ENCODE peak calls at places on chromosomes 11 and 22, in five cellular contexts. H is H1, Y is Peyer's patch, J is A549, C is endothelial cell of umbilical vein. N is an unnamed sample.

GRCh38 chr11:102260241-102260640 is 57.0 kb upstream of the BIRC3 start:
- DNase-seq in H (no peak), Y (no peak), J (no peak), C (no peak), N (no peak)

GRCh38 chr22:35102663-35103062 is 36.7 kb downstream of the ISX start:
- DNase-seq in H (peak; percentile 53), Y (no peak), J (peak; percentile 5), C (no peak), N (no peak)

GRCh38 chr11:101458161-101458560 is 125.6 kb downstream of the TRPC6 start:
- DNase-seq in H (no peak), Y (no peak), J (no peak), C (no peak), N (no peak)

GRCh38 chr22:22086501-22087158 is 104.0 kb upstream of the TOP3B start:
- DNase-seq in H (no peak), Y (no peak), J (no peak), C (no peak), N (no peak)

GRCh38 chr11:66333896-66334604 is 2.2 kb downstream of the RIN1 start:
- DNase-seq in H (no peak), Y (no peak), J (no peak), C (no peak), N (no peak)

GRCh38 chr22:19782533-19782932 is 22.0 kb downstream of the TBX1 start:
- DNase-seq in H (no peak), Y (no peak), J (no peak), C (no peak), N (no peak)

GRCh38 chr11:44568706-44569473 is 3.4 kb downstream of the CD82 start:
- DNase-seq in H (no peak), Y (peak; percentile 84), J (peak; percentile 75), C (peak; percentile 94), N (peak; percentile 67)

GRCh38 chr22:17077255-17077654 is 7.5 kb upstream of the IL17RA start:
- DNase-seq in H (no peak), Y (no peak), J (no peak), C (no peak), N (no peak)

GRCh38 chr11:12175694-12176241 is 65.4 kb downstream of the MICAL2 start:
- DNase-seq in H (no peak), Y (no peak), J (peak; percentile 66), C (peak; percentile 58), N (peak; percentile 26)

GRCh38 chr11:623999-624704 is 603 bp downstream of the CDHR5 start:
- DNase-seq in H (no peak), Y (no peak), J (peak; percentile 47), C (no peak), N (peak; percentile 37)

GRCh38 chr11:110433393-110434333 is 3.9 kb downstream of the FDX1 start:
- DNase-seq in H (no peak), Y (no peak), J (no peak), C (peak; percentile 47), N (peak; percentile 48)

GRCh38 chr22:49863936-49864335 is 10.3 kb downstream of the ZBED4 start:
- DNase-seq in H (no peak), Y (no peak), J (no peak), C (no peak), N (no peak)

GRCh38 chr22:44338906-44339305 is 26.2 kb upstream of the SHISAL1 start:
- DNase-seq in H (no peak), Y (no peak), J (no peak), C (no peak), N (no peak)

GRCh38 chr11:2580061-2580421 is 119.8 kb downstream of the KCNQ1OT1 start:
- DNase-seq in H (no peak), Y (peak; percentile 14), J (no peak), C (no peak), N (no peak)

GRCh38 chr11:111081021-111081511 is 164.5 kb upstream of the POU2AF2 start:
- DNase-seq in H (no peak), Y (no peak), J (no peak), C (no peak), N (no peak)

GRCh38 chr22:45604239-45604711 is 67.4 kb upstream of the ATXN10 start:
- DNase-seq in H (no peak), Y (no peak), J (peak; percentile 85), C (no peak), N (no peak)

GRCh38 chr11:73157141-73158010 is 15.3 kb upstream of the FCHSD2 start:
- DNase-seq in H (no peak), Y (peak; percentile 62), J (no peak), C (no peak), N (no peak)

GRCh38 chr22:49156662-49157285 is 670.9 kb downstream of the BRD1 start:
- DNase-seq in H (no peak), Y (no peak), J (no peak), C (no peak), N (no peak)

GRCh38 chr11:126225266-126225665 is 13.7 kb downstream of the FAM118B start:
- DNase-seq in H (no peak), Y (no peak), J (no peak), C (no peak), N (no peak)

GRCh38 chr11:2929511-2929879 is 275 bp upstream of the PHLDA2 start:
- DNase-seq in H (no peak), Y (no peak), J (peak; percentile 89), C (peak; percentile 68), N (peak; percentile 45)

GRCh38 chr11:98545544-98546175 is 475.1 kb upstream of the CNTN5 start:
- DNase-seq in H (no peak), Y (no peak), J (no peak), C (no peak), N (no peak)

GRCh38 chr22:30650508-30651116 is 15.0 kb downstream of the SLC35E4 start:
- DNase-seq in H (no peak), Y (no peak), J (no peak), C (peak; percentile 56), N (peak; percentile 14)

GRCh38 chr11:25992254-25992653 is 339.7 kb upstream of the ANO3 start:
- DNase-seq in H (no peak), Y (no peak), J (no peak), C (no peak), N (no peak)

GRCh38 chr11:94549166-94549565 is 5.4 kb downstream of the FUT4 start:
- DNase-seq in H (no peak), Y (no peak), J (no peak), C (no peak), N (no peak)

GRCh38 chr11:94545641-94546470 is 2.1 kb downstream of the FUT4 start:
- DNase-seq in H (no peak), Y (no peak), J (no peak), C (no peak), N (no peak)

GRCh38 chr11:94544582-94544831 is 786 bp downstream of the FUT4 start:
- DNase-seq in H (no peak), Y (no peak), J (no peak), C (no peak), N (no peak)

GRCh38 chr11:94544832-94545640 is 1.3 kb downstream of the FUT4 start:
- DNase-seq in H (peak; percentile 75), Y (no peak), J (no peak), C (no peak), N (no peak)

DNA sequence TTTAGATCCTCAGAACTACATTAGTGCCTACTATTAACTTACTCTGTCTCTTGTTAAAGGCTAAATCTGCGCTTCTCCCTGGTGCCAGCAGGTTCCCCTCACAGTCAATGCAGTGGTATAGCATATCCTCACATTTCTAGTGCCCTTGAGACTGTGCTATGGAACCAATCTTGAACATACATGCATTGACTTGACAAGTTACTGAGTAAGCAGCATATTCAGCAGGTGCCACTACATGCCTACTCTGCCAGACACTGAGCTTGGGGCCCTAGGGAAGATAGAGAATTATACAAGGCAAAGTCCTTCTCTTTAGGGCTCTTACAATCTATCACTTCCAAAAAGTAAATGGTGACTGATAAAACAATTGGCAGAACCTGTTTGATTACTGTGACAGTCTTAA is 3.2 kb downstream of the FUT4 start:
- DNase-seq in H (no peak), Y (no peak), J (no peak), C (no peak), N (no peak)
- TF ChIP-seq POLR2A in H (no peak), Y (peak; percentile 84), J (no peak), C (no peak), N (no peak)

GRCh38 chr11:61345954-61346814 is 13.2 kb downstream of the TKFC start:
- DNase-seq in H (no peak), Y (no peak), J (no peak), C (no peak), N (peak; percentile 58)

GRCh38 chr11:61347916-61348461 is 13.7 kb downstream of the CYB561A3 start:
- DNase-seq in H (no peak), Y (no peak), J (no peak), C (peak; percentile 92), N (peak; percentile 25)

GRCh38 chr11:61342207-61342803 is 9.3 kb downstream of the TKFC start:
- DNase-seq in H (no peak), Y (no peak), J (no peak), C (no peak), N (no peak)

GRCh38 chr11:61343792-61344745 is 11.0 kb downstream of the TKFC start:
- DNase-seq in H (no peak), Y (no peak), J (no peak), C (no peak), N (peak; percentile 26)

GRCh38 chr11:61345170-61345610 is 12.2 kb downstream of the TKFC start:
- DNase-seq in H (no peak), Y (no peak), J (no peak), C (no peak), N (no peak)
- TF ChIP-seq POLR2A in H (no peak), Y (no peak), J (no peak), C (no peak), N (no peak)

DNA sequence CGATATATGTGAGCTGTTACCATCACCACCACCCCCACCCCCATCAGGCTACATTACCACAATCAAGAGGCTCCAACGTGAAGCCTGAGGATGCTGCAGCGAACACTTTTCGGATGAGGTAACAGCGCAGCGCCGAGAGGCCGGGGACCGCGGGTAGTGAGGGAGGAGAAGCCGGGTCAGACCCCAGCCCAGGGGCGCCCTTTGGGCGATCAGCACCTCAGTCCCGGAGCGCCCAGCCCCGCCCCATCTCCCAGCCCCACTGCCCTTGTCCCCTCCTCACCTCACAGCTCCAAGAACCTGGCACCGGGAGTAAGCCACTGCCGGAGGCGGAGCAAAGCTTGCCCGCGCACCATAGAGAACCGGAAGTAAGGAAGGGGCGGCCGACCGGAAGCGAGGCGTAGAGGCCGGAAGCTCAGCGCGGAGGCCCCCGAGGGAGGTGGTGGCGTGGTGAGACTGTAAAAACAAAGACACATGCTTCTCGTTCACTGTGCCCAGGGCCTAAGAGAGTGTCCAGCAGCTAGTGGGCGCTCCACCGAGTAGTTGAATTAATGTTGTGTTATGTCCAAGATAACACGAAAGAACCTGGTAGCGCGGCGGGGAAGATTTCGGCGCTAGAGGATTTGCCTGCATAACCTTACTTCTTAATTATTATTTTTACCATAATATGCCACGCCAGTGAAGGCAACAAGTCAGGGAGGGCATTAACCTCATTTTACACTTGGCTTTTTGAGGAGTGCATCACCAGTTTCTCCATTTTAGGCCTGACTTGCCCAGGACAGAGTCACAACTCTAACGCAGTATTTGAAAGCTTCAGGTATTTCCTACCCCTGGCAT is at the start of gene THOC5:
- DNase-seq in H (peak; percentile 90), Y (peak; percentile 87), J (peak; percentile 88), C (peak; percentile 97), N (peak; percentile 97)
- TF ChIP-seq POLR2A in H (no peak), Y (peak; percentile 43), J (peak; percentile 66), C (peak; percentile 84), N (peak; percentile 77)

GRCh38 chr11:57675176-57675941 is 7.4 kb downstream of the ZDHHC5 start:
- DNase-seq in H (no peak), Y (no peak), J (no peak), C (no peak), N (no peak)

GRCh38 chr11:57668467-57668890 is 565 bp downstream of the ZDHHC5 start:
- DNase-seq in H (no peak), Y (peak; percentile 42), J (no peak), C (peak; percentile 39), N (no peak)

GRCh38 chr11:57679396-57679795 is 11.5 kb downstream of the ZDHHC5 start:
- DNase-seq in H (no peak), Y (no peak), J (no peak), C (no peak), N (no peak)

GRCh38 chr11:57674251-57674650 is 6.3 kb downstream of the ZDHHC5 start:
- DNase-seq in H (no peak), Y (no peak), J (no peak), C (no peak), N (no peak)
- TF ChIP-seq POLR2A in H (no peak), Y (no peak), J (no peak), C (no peak), N (no peak)